ENCODE peak calls at places on chromosomes 2 and 18, in five cellular contexts. S is GM12878, J is RWPE2, F is BJ, H is Peyer's patch. X is an unnamed sample.

GRCh38 chr18:39945076-39945475 is 2010.0 kb upstream of the PIK3C3 start:
- DNase-seq in S (no peak), J (no peak), F (no peak), H (no peak), X (no peak)

GRCh38 chr2:100603945-100604633 is 41.3 kb downstream of the PDCL3 start:
- DNase-seq in S (no peak), J (no peak), F (peak), H (no peak), X (no peak)

GRCh38 chr2:171159326-171160118 is 1.2 kb downstream of the TLK1 start:
- DNase-seq in S (no peak), J (peak), F (peak), H (peak), X (peak)

GRCh38 chr2:133362061-133362476 is 206.2 kb downstream of the NCKAP5 start:
- DNase-seq in S (no peak), J (no peak), F (peak), H (no peak), X (no peak)

GRCh38 chr2:181678744-181679543 is 1.4 kb downstream of the NEUROD1 start:
- DNase-seq in S (no peak), J (no peak), F (no peak), H (no peak), X (no peak)

GRCh38 chr18:6920099-6920955 is 190.8 kb downstream of the ARHGAP28 start:
- DNase-seq in S (no peak), J (no peak), F (peak), H (no peak), X (peak)

GRCh38 chr18:9989481-9989880 is 75.7 kb downstream of the VAPA start:
- DNase-seq in S (no peak), J (no peak), F (no peak), H (no peak), X (no peak)

GRCh38 chr2:111633643-111634042 is 250.3 kb downstream of the ANAPC1 start:
- DNase-seq in S (no peak), J (no peak), F (no peak), H (no peak), X (no peak)

GRCh38 chr2:31688282-31688681 is 107.5 kb upstream of the SRD5A2 start:
- DNase-seq in S (no peak), J (no peak), F (no peak), H (no peak), X (no peak)

GRCh38 chr2:231642631-231643493 is 50.2 kb downstream of the TEX44 start:
- DNase-seq in S (peak), J (peak), F (peak), H (peak), X (no peak)

GRCh38 chr2:109352898-109353689 is 224.1 kb downstream of the SH3RF3 start:
- DNase-seq in S (no peak), J (no peak), F (no peak), H (no peak), X (no peak)

GRCh38 chr2:230811508-230811907 is 53.2 kb upstream of the ITM2C start:
- DNase-seq in S (no peak), J (no peak), F (no peak), H (no peak), X (no peak)

GRCh38 chr2:102848366-102848839 is 86.6 kb downstream of the TMEM182 start:
- DNase-seq in S (no peak), J (peak), F (no peak), H (peak), X (no peak)

GRCh38 chr18:70982292-70982691 is 693.4 kb downstream of the SOCS6 start:
- DNase-seq in S (no peak), J (no peak), F (no peak), H (no peak), X (no peak)

GRCh38 chr2:15810451-15811150 is 129.7 kb upstream of the MYCN start:
- DNase-seq in S (no peak), J (no peak), F (no peak), H (no peak), X (no peak)

GRCh38 chr2:240952496-240953246 is 45.7 kb upstream of the SNED1 start:
- DNase-seq in S (no peak), J (no peak), F (no peak), H (no peak), X (no peak)

GRCh38 chr2:44778221-44778654 is 163.3 kb upstream of the SIX3 start:
- DNase-seq in S (no peak), J (no peak), F (no peak), H (no peak), X (no peak)

GRCh38 chr18:74289137-74289536 is 2.6 kb downstream of the CYB5A start:
- DNase-seq in S (no peak), J (no peak), F (no peak), H (no peak), X (no peak)

GRCh38 chr2:107743274-107743673 is 83.4 kb upstream of the RGPD4 start:
- DNase-seq in S (no peak), J (no peak), F (no peak), H (no peak), X (no peak)

GRCh38 chr2:179051250-179051649 is 1.3 kb upstream of the CCDC141 start:
- DNase-seq in S (no peak), J (no peak), F (no peak), H (no peak), X (no peak)

GRCh38 chr2:78506301-78506700 is 519.2 kb upstream of the REG3G start:
- DNase-seq in S (no peak), J (no peak), F (no peak), H (no peak), X (no peak)

GRCh38 chr2:27377618-27378095 is 2.9 kb downstream of the ZNF513 start:
- DNase-seq in S (no peak), J (peak), F (no peak), H (peak), X (no peak)

GRCh38 chr2:27379383-27379839 is 1.1 kb downstream of the ZNF513 start:
- DNase-seq in S (no peak), J (no peak), F (no peak), H (no peak), X (no peak)

GRCh38 chr2:27378809-27379290 is 1.7 kb downstream of the ZNF513 start:
- DNase-seq in S (no peak), J (no peak), F (no peak), H (no peak), X (no peak)

GRCh38 chr2:27376866-27377617 is 3.5 kb downstream of the ZNF513 start:
- DNase-seq in S (no peak), J (peak), F (no peak), H (no peak), X (no peak)

DNA sequence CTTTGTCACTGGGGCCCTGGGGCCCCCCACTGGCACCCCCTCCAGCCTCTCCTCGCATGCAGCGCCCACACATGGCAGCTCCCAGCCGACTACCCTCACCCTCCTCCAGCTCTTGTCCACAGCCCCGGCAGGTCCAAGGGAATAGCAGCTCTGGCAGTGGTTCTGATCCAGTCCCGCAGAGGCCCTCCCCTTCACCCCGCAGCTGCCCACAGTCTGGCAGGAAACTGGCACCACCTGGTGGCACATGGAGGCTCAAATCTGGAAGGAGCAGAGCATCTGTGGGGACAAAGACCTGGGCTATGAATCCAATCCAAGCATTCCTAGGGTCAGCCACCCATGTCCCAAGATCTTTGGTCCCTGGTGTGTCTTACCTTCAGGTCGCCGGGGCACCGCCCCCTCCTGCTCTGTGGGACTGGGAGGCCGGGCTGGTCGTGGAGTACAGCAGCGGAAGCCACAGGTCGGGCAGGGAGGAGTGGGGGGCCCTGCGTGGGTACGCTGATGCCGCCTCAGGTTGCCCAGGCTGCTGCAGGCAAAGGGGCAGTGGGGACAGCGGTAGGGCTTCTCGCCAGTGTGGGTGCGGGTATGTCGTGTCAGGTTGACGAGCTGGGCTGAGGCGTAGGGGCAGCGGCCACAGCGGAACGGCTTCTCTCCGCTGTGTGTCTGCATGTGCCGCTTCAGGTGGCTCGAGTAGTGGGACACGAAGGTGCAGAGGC is 2.3 kb downstream of the ZNF513 start:
- DNase-seq in S (no peak), J (peak), F (no peak), H (peak), X (no peak)
- TF ChIP-seq CTCF in S (no peak), J (peak), F (peak), H (no peak), X (peak)

GRCh38 chr2:74001781-74002514 is 17.2 kb downstream of the TET3 start:
- DNase-seq in S (no peak), J (peak), F (no peak), H (no peak), X (no peak)
- H3K4me3 ChIP-seq in S (peak), J (peak), F (peak), H (peak), X (peak)

GRCh38 chr2:61689526-61689925 is 151.4 kb upstream of the XPO1 start:
- DNase-seq in S (no peak), J (no peak), F (no peak), H (no peak), X (no peak)

GRCh38 chr2:61688369-61689334 is 150.5 kb upstream of the XPO1 start:
- DNase-seq in S (no peak), J (no peak), F (no peak), H (no peak), X (no peak)

GRCh38 chr2:61690078-61690477 is 151.9 kb upstream of the XPO1 start:
- DNase-seq in S (no peak), J (no peak), F (no peak), H (no peak), X (no peak)

GRCh38 chr2:61700465-61700864 is 153.4 kb downstream of the FAM161A start:
- DNase-seq in S (no peak), J (no peak), F (no peak), H (no peak), X (no peak)

GRCh38 chr2:61694312-61695274 is 156.4 kb upstream of the XPO1 start:
- DNase-seq in S (peak), J (peak), F (no peak), H (peak), X (peak)
- TF ChIP-seq CTCF in S (peak), J (peak), F (peak), H (peak), X (peak)

GRCh38 chr2:129759186-129760010 is 220.1 kb upstream of the RAB6C start:
- DNase-seq in S (no peak), J (no peak), F (no peak), H (no peak), X (no peak)
- H3K4me3 ChIP-seq in S (no peak), J (no peak), F (no peak), H (no peak), X (no peak)

DNA sequence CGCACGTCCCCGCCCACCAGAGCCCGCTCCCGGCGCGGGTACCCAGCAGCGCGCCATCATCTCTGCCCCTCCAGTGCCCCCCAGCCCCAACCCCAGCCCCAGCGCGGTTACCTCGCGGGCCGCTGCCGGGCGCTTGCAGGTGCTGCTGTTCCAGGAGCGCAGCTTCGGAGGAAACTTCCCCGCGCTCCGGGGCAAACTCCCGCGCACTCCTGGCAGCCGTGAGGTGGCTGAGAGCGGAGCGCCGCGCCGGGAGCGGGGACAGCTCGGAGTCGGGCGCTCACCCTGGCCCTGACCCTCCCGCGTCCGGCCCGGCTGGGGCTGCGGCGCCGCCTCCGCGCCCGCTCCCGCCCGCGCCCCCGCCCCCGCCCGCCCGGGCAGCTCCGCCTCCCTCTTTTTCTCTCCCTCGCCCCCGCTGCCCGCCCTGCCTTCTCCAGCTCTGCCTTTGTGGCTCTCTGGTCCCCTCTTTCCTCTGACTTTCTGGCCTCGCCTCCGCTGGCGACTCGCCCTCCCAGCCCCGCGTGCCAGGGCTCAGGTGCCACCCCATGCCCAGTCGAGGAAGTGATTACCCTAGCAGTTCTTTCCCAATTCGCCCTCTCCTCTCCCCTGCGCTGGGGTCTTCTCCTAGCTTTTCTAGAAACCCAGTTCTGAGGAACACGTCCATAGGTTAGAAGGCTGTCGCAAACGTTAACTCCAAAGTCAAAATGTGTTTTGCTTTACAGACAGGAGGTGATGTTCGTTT is at the start of gene CHST9:
- DNase-seq in S (no peak), J (no peak), F (no peak), H (no peak), X (no peak)
- TF ChIP-seq CTCF in S (no peak), J (no peak), F (no peak), H (no peak), X (no peak)

GRCh38 chr2:192194866-192195547 is at the start of gene TMEFF2:
- DNase-seq in S (no peak), J (peak), F (no peak), H (peak), X (no peak)
- H3K4me3 ChIP-seq in S (no peak), J (peak), F (peak), H (peak), X (no peak)

X was measured in GM12864.